ENCODE peak calls at places on chromosomes 7 and 10, in nine cellular contexts. G is foreskin fibroblast, J is body of pancreas, Q is GM12865, N is ovary, H is A549, U is tibial artery, W is esophagus muscularis mucosa, F is bronchial epithelial cell. B is an unnamed sample.
A peak's percentile ranks its signal among the peaks of the same experiment; 100 is the strongest.

GRCh38 chr10:119818889-119819270 is 53.8 kb downstream of the MCMBP start:
- DNase-seq in U (no peak), G (no peak), J (no peak), N (no peak), Q (no peak), H (no peak), F (no peak), W (no peak), B (no peak)

GRCh38 chr7:92246363-92247101 is 758 bp downstream of the ANKIB1 start:
- DNase-seq in Q (peak; percentile 26), J (peak; percentile 18), G (no peak), W (no peak), N (peak; percentile 19), F (peak; percentile 10), H (peak; percentile 14), U (peak; percentile 24), B (peak; percentile 22)

GRCh38 chr7:46568420-46569116 is 647.5 kb upstream of the IGFBP3 start:
- DNase-seq in U (no peak), Q (no peak), N (no peak), F (peak; percentile 74), W (no peak), J (no peak), H (no peak), G (no peak), B (no peak)

GRCh38 chr10:76033457-76034196 is 602.2 kb downstream of the LRMDA start:
- DNase-seq in G (peak; percentile 31), H (peak; percentile 91), U (no peak), N (no peak), Q (peak; percentile 5), W (no peak), J (peak; percentile 63), F (peak; percentile 48), B (no peak)

GRCh38 chr7:4682621-4683042 is 537 bp downstream of the FOXK1 start:
- DNase-seq in J (peak; percentile 65), Q (peak; percentile 80), F (peak; percentile 44), G (peak; percentile 27), N (peak; percentile 60), U (peak; percentile 47), H (peak; percentile 74), W (no peak), B (no peak)

GRCh38 chr7:6276911-6277408 is 4.5 kb upstream of the CYTH3 start:
- DNase-seq in F (peak; percentile 32), Q (no peak), N (no peak), W (no peak), G (no peak), H (no peak), J (no peak), U (no peak), B (no peak)

GRCh38 chr7:71206183-71206582 is 74.2 kb downstream of the GALNT17 start:
- DNase-seq in Q (no peak), J (no peak), U (no peak), N (no peak), G (no peak), W (no peak), F (no peak), H (no peak), B (no peak)

GRCh38 chr7:142867097-142867378 is 12.2 kb downstream of the EPHB6 start:
- DNase-seq in H (no peak), N (no peak), U (no peak), W (peak; percentile 72), G (no peak), J (no peak), Q (no peak), F (no peak), B (no peak)

GRCh38 chr7:7554021-7554432 is 12.7 kb upstream of the MIOS start:
- DNase-seq in F (no peak), Q (no peak), U (no peak), N (no peak), H (no peak), G (peak; percentile 89), J (no peak), W (no peak), B (no peak)

GRCh38 chr7:7553386-7553785 is 13.3 kb upstream of the MIOS start:
- DNase-seq in F (no peak), W (no peak), U (no peak), J (no peak), H (no peak), N (no peak), G (no peak), Q (no peak), B (no peak)

GRCh38 chr7:7557252-7557651 is 9.4 kb upstream of the MIOS start:
- DNase-seq in H (no peak), N (no peak), F (no peak), Q (no peak), U (no peak), W (no peak), J (no peak), G (no peak), B (no peak)

GRCh38 chr7:7556852-7557251 is 9.8 kb upstream of the MIOS start:
- DNase-seq in Q (no peak), U (no peak), J (no peak), W (no peak), G (no peak), N (no peak), F (no peak), H (no peak), B (no peak)

DNA sequence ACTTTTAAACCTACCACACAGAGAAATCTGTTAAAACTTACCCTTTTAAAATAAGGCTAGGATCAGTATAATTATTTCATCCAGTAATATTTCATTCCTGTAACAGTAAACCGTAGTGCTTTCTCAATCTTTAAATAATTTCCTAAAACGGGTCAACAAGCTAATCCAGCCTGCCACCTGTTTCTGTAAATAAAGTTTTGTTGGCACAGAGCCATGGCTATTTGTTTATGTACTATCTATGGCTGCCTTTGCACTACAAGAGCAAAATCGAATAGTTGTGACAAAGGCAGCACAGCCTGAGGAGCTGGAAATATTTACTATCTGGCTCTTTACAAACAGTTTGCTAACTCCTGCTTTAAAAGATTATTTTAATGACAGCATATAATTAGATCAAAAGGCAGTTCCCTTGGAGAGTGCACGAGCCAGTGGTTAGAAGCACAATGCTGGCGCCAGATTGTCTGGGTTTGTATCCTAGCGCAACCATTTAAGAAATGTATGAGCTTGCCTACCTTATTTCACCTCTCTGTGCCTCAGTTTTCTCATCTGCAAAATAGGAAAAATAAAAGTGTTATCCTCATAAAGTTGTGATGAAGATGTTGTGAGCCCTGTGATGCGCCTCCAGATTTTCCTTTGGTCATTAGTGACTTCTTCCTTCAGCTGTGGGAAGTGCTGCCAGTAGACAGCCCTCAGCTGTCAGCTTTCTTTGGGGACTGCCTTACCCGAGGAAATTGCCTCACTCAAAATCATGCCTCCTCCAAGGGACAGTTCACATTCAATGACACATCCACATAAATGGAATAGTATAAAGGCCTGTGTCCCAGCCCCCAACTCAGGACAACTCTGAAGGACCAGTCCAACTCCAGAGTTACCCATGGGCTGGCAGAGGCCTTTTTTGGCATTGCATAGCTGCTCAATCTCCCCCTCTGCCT is 11.8 kb upstream of the MIOS start:
- DNase-seq in J (no peak), F (no peak), N (no peak), U (no peak), G (no peak), W (no peak), Q (no peak), H (no peak), B (no peak)
- H3K4me3 ChIP-seq in J (no peak overlapping the region), F (no peak overlapping the region), N (no peak overlapping the region), U (no peak overlapping the region), G (no peak overlapping the region), W (no peak overlapping the region), Q (no peak overlapping the region), H (no peak overlapping the region), B (no peak overlapping the region)

GRCh38 chr10:52064084-52064845 is 249.8 kb upstream of the DKK1 start:
- DNase-seq in W (no peak), U (no peak), Q (no peak), J (no peak), F (no peak), H (no peak), N (no peak), G (no peak), B (no peak)

GRCh38 chr10:52063159-52063558 is 250.9 kb upstream of the DKK1 start:
- DNase-seq in Q (no peak), U (no peak), J (no peak), F (no peak), H (no peak), W (no peak), N (no peak), G (no peak), B (no peak)

GRCh38 chr10:52071814-52072213 is 242.3 kb upstream of the DKK1 start:
- DNase-seq in F (no peak), J (no peak), W (no peak), U (no peak), Q (no peak), G (no peak), N (no peak), H (no peak), B (no peak)

GRCh38 chr10:52068485-52068884 is 245.6 kb upstream of the DKK1 start:
- DNase-seq in Q (no peak), G (no peak), H (no peak), F (no peak), J (no peak), W (no peak), U (no peak), N (no peak), B (no peak)

GRCh38 chr10:52066383-52066782 is 247.7 kb upstream of the DKK1 start:
- DNase-seq in Q (peak; percentile 11), F (no peak), N (no peak), H (peak; percentile 11), G (no peak), J (no peak), U (no peak), W (no peak), B (no peak)
- H3K4me3 ChIP-seq in Q (no peak overlapping the region), F (no peak overlapping the region), N (no peak overlapping the region), H (no peak overlapping the region), G (no peak overlapping the region), J (no peak overlapping the region), U (no peak overlapping the region), W (no peak overlapping the region), B (no peak overlapping the region)

GRCh38 chr10:99328579-99329237 is 448 bp upstream of the CNNM1 start:
- DNase-seq in H (peak; percentile 81), G (no peak), U (no peak), W (no peak), Q (no peak), F (no peak), J (no peak), N (no peak), B (no peak)
- H3K4me3 ChIP-seq in H (peak overlapping the region; percentile 84), G (peak overlapping the region; percentile 69), U (peak overlapping the region; percentile 66), W (peak overlapping the region; percentile 73), Q (no peak overlapping the region), F (peak overlapping the region; percentile 28), J (peak overlapping the region; percentile 49), N (peak overlapping the region; percentile 46), B (peak overlapping the region; percentile 23)

DNA sequence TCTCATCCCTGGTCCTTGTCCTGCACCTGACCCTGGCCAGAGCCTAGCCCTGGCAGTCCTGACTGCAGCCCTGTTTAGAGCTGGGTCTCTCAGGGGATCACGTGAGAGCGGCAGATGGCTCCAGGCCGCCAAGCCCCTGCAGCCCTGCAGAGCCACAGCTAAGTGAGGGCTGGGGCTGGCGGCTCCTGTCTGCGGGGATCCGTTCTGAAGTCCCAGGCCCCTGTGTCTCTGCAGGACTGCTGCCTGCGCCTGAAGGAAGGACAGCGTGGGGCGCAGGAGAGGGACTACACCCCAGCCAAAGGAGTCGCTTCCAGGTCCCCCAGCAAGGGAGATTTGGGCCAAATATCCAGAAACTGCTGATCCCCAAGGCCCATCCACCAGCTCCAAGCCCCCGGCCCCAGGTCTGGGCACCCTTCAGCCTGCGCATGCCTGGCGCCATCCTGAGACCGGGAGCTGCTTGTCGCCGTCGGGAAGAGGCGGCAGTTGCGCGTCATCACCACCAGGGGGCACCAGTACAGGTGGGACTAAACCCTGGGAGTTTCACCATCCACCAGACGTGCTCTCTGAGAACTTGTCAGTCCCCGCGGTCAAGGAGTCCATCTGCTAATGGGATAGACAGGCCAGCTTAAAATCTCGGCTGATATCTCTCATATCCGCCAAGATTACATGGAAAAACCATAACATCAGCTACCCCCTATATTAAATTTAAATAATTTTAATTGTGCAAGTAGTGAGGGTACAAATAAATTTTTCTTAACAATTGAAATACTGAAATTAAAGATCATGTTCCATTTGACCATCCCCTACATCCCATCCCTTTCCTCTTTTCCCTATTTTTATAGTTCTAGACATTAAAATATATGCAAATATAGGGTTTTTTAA is 25.1 kb upstream of the GHRHR start:
- DNase-seq in N (peak; percentile 78), W (peak; percentile 94), J (peak; percentile 84), H (peak; percentile 88), G (peak; percentile 48), F (peak; percentile 68), U (peak; percentile 73), Q (peak; percentile 83), B (peak; percentile 44)
- H3K4me3 ChIP-seq in N (no peak overlapping the region), W (no peak overlapping the region), J (no peak overlapping the region), H (peak overlapping the region; percentile 8), G (peak overlapping the region; percentile 33), F (no peak overlapping the region), U (peak overlapping the region; percentile 20), Q (peak overlapping the region; percentile 5), B (no peak overlapping the region)